ENCODE peak calls at places on chromosome X, in seven cellular contexts. One of them, this sample, is unnamed.
A peak's percentile ranks its signal among the peaks of the same experiment; 100 is the strongest.

GRCh38 chrX:53084863-53085262 is 2.7 kb downstream of the TSPYL2 start:
- DNase-seq in GM23338: no peak
- DNase-seq in pancreas: no peak
- DNase-seq in suprapubic skin: no peak
- DNase-seq in H1: no peak
- DNase-seq in uterus: no peak
- DNase-seq in fibroblast of lung: no peak
- DNase-seq in this sample: no peak

GRCh38 chrX:27555514-27555913 is 34.6 kb upstream of the DCAF8L2 start:
- DNase-seq in GM23338: peak; percentile 54
- DNase-seq in pancreas: no peak
- DNase-seq in suprapubic skin: no peak
- DNase-seq in H1: no peak
- DNase-seq in uterus: no peak
- DNase-seq in fibroblast of lung: peak; percentile 41
- DNase-seq in this sample: no peak

GRCh38 chrX:96682516-96682915 is 2.1 kb upstream of the DIAPH2 start:
- DNase-seq in GM23338: no peak
- DNase-seq in pancreas: no peak
- DNase-seq in suprapubic skin: no peak
- DNase-seq in H1: no peak
- DNase-seq in uterus: no peak
- DNase-seq in fibroblast of lung: no peak
- DNase-seq in this sample: no peak

GRCh38 chrX:153469811-153470410 is 465 bp downstream of the HAUS7 start:
- DNase-seq in GM23338: peak; percentile 17
- DNase-seq in pancreas: no peak
- DNase-seq in suprapubic skin: no peak
- DNase-seq in H1: no peak
- DNase-seq in uterus: no peak
- DNase-seq in fibroblast of lung: no peak
- DNase-seq in this sample: no peak

GRCh38 chrX:70979136-70979762 is 48.4 kb upstream of the SLC7A3 start:
- DNase-seq in GM23338: peak; percentile 74
- DNase-seq in pancreas: no peak
- DNase-seq in suprapubic skin: no peak
- DNase-seq in H1: peak; percentile 41
- DNase-seq in uterus: no peak
- DNase-seq in fibroblast of lung: peak; percentile 48
- DNase-seq in this sample: no peak

GRCh38 chrX:80285131-80285773 is 135.0 kb upstream of the TENT5D start:
- DNase-seq in GM23338: peak; percentile 61
- DNase-seq in pancreas: no peak
- DNase-seq in suprapubic skin: no peak
- DNase-seq in H1: peak; percentile 44
- DNase-seq in uterus: no peak
- DNase-seq in fibroblast of lung: no peak
- DNase-seq in this sample: no peak

GRCh38 chrX:129449141-129449540 is 74.1 kb downstream of the SMARCA1 start:
- DNase-seq in GM23338: no peak
- DNase-seq in pancreas: no peak
- DNase-seq in suprapubic skin: no peak
- DNase-seq in H1: no peak
- DNase-seq in uterus: no peak
- DNase-seq in fibroblast of lung: no peak
- DNase-seq in this sample: no peak

GRCh38 chrX:48816014-48816810 is 10.1 kb upstream of the ERAS start:
- DNase-seq in GM23338: no peak
- DNase-seq in pancreas: no peak
- DNase-seq in suprapubic skin: no peak
- DNase-seq in H1: no peak
- DNase-seq in uterus: no peak
- DNase-seq in fibroblast of lung: no peak
- DNase-seq in this sample: no peak

GRCh38 chrX:85698921-85699320 is 319.5 kb upstream of the POF1B start:
- DNase-seq in GM23338: peak; percentile 16
- DNase-seq in pancreas: no peak
- DNase-seq in suprapubic skin: no peak
- DNase-seq in H1: no peak
- DNase-seq in uterus: peak; percentile 5
- DNase-seq in fibroblast of lung: no peak
- DNase-seq in this sample: no peak

GRCh38 chrX:22922961-22923360 is 76.8 kb upstream of the DDX53 start:
- DNase-seq in GM23338: no peak
- DNase-seq in pancreas: no peak
- DNase-seq in suprapubic skin: no peak
- DNase-seq in H1: no peak
- DNase-seq in uterus: no peak
- DNase-seq in fibroblast of lung: peak; percentile 88
- DNase-seq in this sample: no peak

GRCh38 chrX:97820170-97820569 is 936.5 kb downstream of the RPA4 start:
- DNase-seq in GM23338: no peak
- DNase-seq in pancreas: no peak
- DNase-seq in suprapubic skin: no peak
- DNase-seq in H1: no peak
- DNase-seq in uterus: no peak
- DNase-seq in fibroblast of lung: no peak
- DNase-seq in this sample: no peak

GRCh38 chrX:72621163-72621562 is 48.5 kb upstream of the HDAC8 start:
- DNase-seq in GM23338: no peak
- DNase-seq in pancreas: no peak
- DNase-seq in suprapubic skin: no peak
- DNase-seq in H1: no peak
- DNase-seq in uterus: no peak
- DNase-seq in fibroblast of lung: no peak
- DNase-seq in this sample: no peak

GRCh38 chrX:72624194-72624593 is 51.6 kb upstream of the HDAC8 start:
- DNase-seq in GM23338: no peak
- DNase-seq in pancreas: no peak
- DNase-seq in suprapubic skin: no peak
- DNase-seq in H1: no peak
- DNase-seq in uterus: no peak
- DNase-seq in fibroblast of lung: no peak
- DNase-seq in this sample: no peak

GRCh38 chrX:72620550-72621145 is 48.0 kb upstream of the HDAC8 start:
- DNase-seq in GM23338: peak; percentile 1
- DNase-seq in pancreas: peak; percentile 81
- DNase-seq in suprapubic skin: no peak
- DNase-seq in H1: no peak
- DNase-seq in uterus: peak; percentile 56
- DNase-seq in fibroblast of lung: peak; percentile 91
- DNase-seq in this sample: peak; percentile 61

GRCh38 chrX:72621619-72622485 is 49.2 kb upstream of the HDAC8 start:
- DNase-seq in GM23338: no peak
- DNase-seq in pancreas: no peak
- DNase-seq in suprapubic skin: no peak
- DNase-seq in H1: no peak
- DNase-seq in uterus: no peak
- DNase-seq in fibroblast of lung: peak; percentile 54
- DNase-seq in this sample: no peak
- H3K27ac ChIP-seq in GM23338: no peak overlapping the region
- H3K27ac ChIP-seq in pancreas: peak overlapping the region; percentile 60
- H3K27ac ChIP-seq in suprapubic skin: no peak overlapping the region
- H3K27ac ChIP-seq in H1: no peak overlapping the region
- H3K27ac ChIP-seq in uterus: peak overlapping the region; percentile 66
- H3K27ac ChIP-seq in fibroblast of lung: peak overlapping the region; percentile 70
- H3K27ac ChIP-seq in this sample: peak overlapping the region; percentile 90

GRCh38 chrX:136714626-136715599 is 65.8 kb downstream of the ARHGEF6 start:
- DNase-seq in GM23338: no peak
- DNase-seq in pancreas: no peak
- DNase-seq in suprapubic skin: no peak
- DNase-seq in H1: no peak
- DNase-seq in uterus: no peak
- DNase-seq in fibroblast of lung: no peak
- DNase-seq in this sample: no peak
- H3K4me3 ChIP-seq in GM23338: no peak overlapping the region
- H3K4me3 ChIP-seq in pancreas: no peak overlapping the region
- H3K4me3 ChIP-seq in suprapubic skin: no peak overlapping the region
- H3K4me3 ChIP-seq in H1: no peak overlapping the region
- H3K4me3 ChIP-seq in uterus: no peak overlapping the region
- H3K4me3 ChIP-seq in fibroblast of lung: no peak overlapping the region
- H3K4me3 ChIP-seq in this sample: no peak overlapping the region

DNA sequence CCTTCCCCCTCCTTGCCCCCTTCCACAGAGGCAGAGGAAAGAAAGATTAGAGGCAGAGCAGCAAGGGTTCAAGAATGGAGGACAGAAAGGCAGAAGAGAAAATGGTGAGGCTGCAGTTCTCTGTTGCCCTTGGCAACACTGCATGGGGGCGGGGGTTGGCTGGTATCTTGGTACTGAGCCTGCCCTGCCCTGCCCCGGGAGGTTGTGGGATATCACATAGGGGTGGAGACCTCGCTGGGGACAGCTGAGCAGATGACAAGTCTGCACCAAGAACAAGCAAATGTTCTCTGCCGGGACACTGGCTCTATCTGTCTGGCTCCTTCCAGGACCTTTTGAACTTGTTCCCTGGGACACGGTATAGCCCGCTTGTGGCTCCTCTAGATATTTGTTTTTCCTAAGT is 39.8 kb downstream of the NHS start:
- DNase-seq in GM23338: peak; percentile 27
- DNase-seq in pancreas: peak; percentile 45
- DNase-seq in suprapubic skin: no peak
- DNase-seq in H1: peak; percentile 52
- DNase-seq in uterus: no peak
- DNase-seq in fibroblast of lung: no peak
- DNase-seq in this sample: no peak
- H3K4me1 ChIP-seq in GM23338: peaks cover 52% of the 10 kb centered on the region
- H3K4me1 ChIP-seq in pancreas: no peaks in the 10 kb centered on the region
- H3K4me1 ChIP-seq in suprapubic skin: peaks cover 21% of the 10 kb centered on the region
- H3K4me1 ChIP-seq in H1: peaks cover 10% of the 10 kb centered on the region
- H3K4me1 ChIP-seq in uterus: no peaks in the 10 kb centered on the region
- H3K4me1 ChIP-seq in fibroblast of lung: peaks cover 2% of the 10 kb centered on the region
- H3K4me1 ChIP-seq in this sample: peaks cover 6% of the 10 kb centered on the region

DNA sequence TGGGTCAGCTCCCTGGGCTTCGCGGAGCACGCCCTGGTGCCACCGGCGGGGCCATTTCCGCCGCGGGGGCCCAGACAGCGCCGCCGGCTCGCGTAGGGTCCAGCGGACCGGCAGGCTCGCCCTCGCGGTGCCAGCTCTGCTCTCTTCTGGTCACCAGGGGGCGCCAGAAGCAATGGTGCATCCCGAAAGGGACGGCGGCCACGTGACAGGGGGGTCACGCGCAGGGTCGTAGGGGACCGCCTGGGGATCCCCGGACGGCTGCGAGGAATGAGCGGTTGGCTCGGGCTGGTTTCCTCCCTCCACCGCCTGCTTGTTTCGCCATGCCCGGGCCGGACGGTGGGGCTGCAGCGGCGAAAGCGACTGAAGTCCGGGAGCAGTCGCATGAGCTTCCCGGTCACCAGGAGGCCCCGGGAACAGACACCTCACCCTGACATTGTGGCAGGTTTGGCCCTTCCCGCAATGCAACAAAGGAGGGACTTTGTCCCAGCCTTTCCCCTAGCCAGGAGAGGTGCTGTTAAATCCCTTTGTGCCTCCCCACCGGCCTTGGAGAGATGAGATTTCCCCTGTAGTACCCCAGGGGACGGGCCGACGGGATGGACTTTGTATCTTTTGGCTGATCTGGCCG is 15.8 kb downstream of the ZCCHC12 start:
- DNase-seq in GM23338: peak; percentile 83
- DNase-seq in pancreas: peak; percentile 75
- DNase-seq in suprapubic skin: peak; percentile 84
- DNase-seq in H1: peak; percentile 93
- DNase-seq in uterus: peak; percentile 72
- DNase-seq in fibroblast of lung: peak; percentile 40
- DNase-seq in this sample: peak; percentile 18
- H3K27ac ChIP-seq in GM23338: no peak overlapping the region
- H3K27ac ChIP-seq in pancreas: no peak overlapping the region
- H3K27ac ChIP-seq in suprapubic skin: no peak overlapping the region
- H3K27ac ChIP-seq in H1: no peak overlapping the region
- H3K27ac ChIP-seq in uterus: no peak overlapping the region
- H3K27ac ChIP-seq in fibroblast of lung: no peak overlapping the region
- H3K27ac ChIP-seq in this sample: no peak overlapping the region

DNA sequence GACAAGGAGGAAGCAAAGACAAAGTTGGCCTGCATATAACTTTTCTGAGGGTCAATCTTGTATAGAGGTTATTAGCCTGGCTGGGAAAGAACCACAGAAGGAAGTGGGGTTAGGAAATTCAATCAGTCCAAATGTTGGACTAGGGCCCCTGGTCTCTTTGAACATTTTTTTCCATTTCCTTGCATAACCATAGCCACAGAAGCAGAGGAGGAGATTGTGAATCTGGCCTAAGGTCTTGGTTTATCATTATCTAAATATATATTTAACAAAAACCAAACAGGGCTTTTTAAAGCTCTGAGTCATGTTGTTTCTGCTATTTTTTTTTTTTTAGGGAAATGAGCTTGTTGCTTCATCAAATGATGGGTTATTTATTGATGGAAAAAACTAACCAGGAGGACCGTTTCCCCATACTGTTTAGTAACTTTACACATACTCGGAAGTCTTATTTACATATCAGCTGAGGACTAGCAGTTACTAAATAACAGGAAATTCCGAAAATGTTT is 97.7 kb upstream of the ACSL4 start:
- DNase-seq in GM23338: no peak
- DNase-seq in pancreas: no peak
- DNase-seq in suprapubic skin: no peak
- DNase-seq in H1: no peak
- DNase-seq in uterus: no peak
- DNase-seq in fibroblast of lung: peak; percentile 84
- DNase-seq in this sample: no peak
- H3K4me3 ChIP-seq in GM23338: no peak overlapping the region
- H3K4me3 ChIP-seq in pancreas: no peak overlapping the region
- H3K4me3 ChIP-seq in suprapubic skin: no peak overlapping the region
- H3K4me3 ChIP-seq in H1: no peak overlapping the region
- H3K4me3 ChIP-seq in uterus: no peak overlapping the region
- H3K4me3 ChIP-seq in fibroblast of lung: no peak overlapping the region
- H3K4me3 ChIP-seq in this sample: no peak overlapping the region

GRCh38 chrX:68928401-68928800 is 99.6 kb downstream of the EFNB1 start:
- DNase-seq in GM23338: no peak
- DNase-seq in pancreas: no peak
- DNase-seq in suprapubic skin: no peak
- DNase-seq in H1: no peak
- DNase-seq in uterus: no peak
- DNase-seq in fibroblast of lung: no peak
- DNase-seq in this sample: no peak
- H3K4me1 ChIP-seq in GM23338: no peaks in the 10 kb centered on the region
- H3K4me1 ChIP-seq in pancreas: no peaks in the 10 kb centered on the region
- H3K4me1 ChIP-seq in suprapubic skin: peaks cover 17% of the 10 kb centered on the region
- H3K4me1 ChIP-seq in H1: peaks cover 3% of the 10 kb centered on the region
- H3K4me1 ChIP-seq in uterus: no peaks in the 10 kb centered on the region
- H3K4me1 ChIP-seq in fibroblast of lung: no peaks in the 10 kb centered on the region
- H3K4me1 ChIP-seq in this sample: peaks cover 17% of the 10 kb centered on the region

DNA sequence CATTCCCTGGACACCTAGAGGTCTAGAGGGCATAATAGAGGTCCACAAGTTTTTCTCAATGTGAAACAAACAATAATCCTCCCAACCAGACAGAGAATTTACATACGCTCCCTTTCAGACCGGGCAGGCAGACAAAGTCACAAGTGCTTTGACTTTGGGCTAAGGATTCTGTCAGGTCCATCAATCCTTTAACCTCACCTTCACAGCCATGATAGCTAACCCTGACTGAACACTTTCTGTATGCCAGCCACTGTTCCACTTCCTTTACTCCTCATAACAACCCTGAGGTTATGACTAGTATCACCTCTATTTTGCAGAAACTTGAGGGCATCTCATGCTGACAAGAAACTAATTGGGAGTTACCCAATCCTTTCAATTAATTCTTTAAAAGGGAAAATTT is 118.8 kb upstream of the AFF2 start:
- DNase-seq in GM23338: no peak
- DNase-seq in pancreas: no peak
- DNase-seq in suprapubic skin: no peak
- DNase-seq in H1: no peak
- DNase-seq in uterus: no peak
- DNase-seq in fibroblast of lung: no peak
- DNase-seq in this sample: no peak
- H3K27ac ChIP-seq in GM23338: no peak overlapping the region
- H3K27ac ChIP-seq in pancreas: no peak overlapping the region
- H3K27ac ChIP-seq in suprapubic skin: no peak overlapping the region
- H3K27ac ChIP-seq in H1: no peak overlapping the region
- H3K27ac ChIP-seq in uterus: no peak overlapping the region
- H3K27ac ChIP-seq in fibroblast of lung: no peak overlapping the region
- H3K27ac ChIP-seq in this sample: no peak overlapping the region